ENCODE peak calls at places on chromosomes 12 and 14, in five cellular contexts. One of them, this sample, is unnamed.

GRCh38 chr14:90970167-90970600 is 90.3 kb downstream of the RPS6KA5 start:
- DNase-seq in K562: peak; percentile 7
- DNase-seq in A549: no peak
- DNase-seq in HepG2: no peak
- DNase-seq in GM12878: no peak
- DNase-seq in this sample: no peak

GRCh38 chr12:31118831-31119530 is 45.3 kb downstream of the DDX11 start:
- DNase-seq in K562: peak; percentile 64
- DNase-seq in A549: peak; percentile 49
- DNase-seq in HepG2: no peak
- DNase-seq in GM12878: no peak
- DNase-seq in this sample: peak; percentile 72

GRCh38 chr12:108226866-108227265 is 97.8 kb downstream of the WSCD2 start:
- DNase-seq in K562: no peak
- DNase-seq in A549: no peak
- DNase-seq in HepG2: no peak
- DNase-seq in GM12878: no peak
- DNase-seq in this sample: no peak

GRCh38 chr12:78241472-78241871 is 410.8 kb downstream of the NAV3 start:
- DNase-seq in K562: no peak
- DNase-seq in A549: no peak
- DNase-seq in HepG2: no peak
- DNase-seq in GM12878: no peak
- DNase-seq in this sample: no peak

GRCh38 chr12:18467636-18468520 is 206.6 kb downstream of the PIK3C2G start:
- DNase-seq in K562: no peak
- DNase-seq in A549: no peak
- DNase-seq in HepG2: no peak
- DNase-seq in GM12878: no peak
- DNase-seq in this sample: no peak

GRCh38 chr14:21070083-21070609 is at the start of gene ARHGEF40:
- DNase-seq in K562: peak; percentile 58
- DNase-seq in A549: peak; percentile 40
- DNase-seq in HepG2: no peak
- DNase-seq in GM12878: no peak
- DNase-seq in this sample: peak; percentile 87

GRCh38 chr12:124053855-124054254 is 80.8 kb downstream of the ZNF664 start:
- DNase-seq in K562: peak; percentile 46
- DNase-seq in A549: peak; percentile 44
- DNase-seq in HepG2: peak; percentile 52
- DNase-seq in GM12878: no peak
- DNase-seq in this sample: peak; percentile 44

GRCh38 chr12:13362260-13362841 is 165.8 kb downstream of the EMP1 start:
- DNase-seq in K562: peak; percentile 59
- DNase-seq in A549: peak; percentile 60
- DNase-seq in HepG2: peak; percentile 47
- DNase-seq in GM12878: no peak
- DNase-seq in this sample: peak; percentile 65

GRCh38 chr12:59396941-59397340 is 198.9 kb upstream of the SLC16A7 start:
- DNase-seq in K562: no peak
- DNase-seq in A549: no peak
- DNase-seq in HepG2: no peak
- DNase-seq in GM12878: no peak
- DNase-seq in this sample: no peak

GRCh38 chr12:65282840-65283239 is 4.4 kb downstream of the MSRB3 start:
- DNase-seq in K562: no peak
- DNase-seq in A549: no peak
- DNase-seq in HepG2: no peak
- DNase-seq in GM12878: no peak
- DNase-seq in this sample: no peak

GRCh38 chr14:101495827-101496778 is 65.2 kb upstream of the DIO3 start:
- DNase-seq in K562: no peak
- DNase-seq in A549: no peak
- DNase-seq in HepG2: peak; percentile 9
- DNase-seq in GM12878: no peak
- DNase-seq in this sample: no peak

GRCh38 chr12:12788675-12789368 is 3.4 kb downstream of the APOLD1 start:
- DNase-seq in K562: peak; percentile 86
- DNase-seq in A549: peak; percentile 57
- DNase-seq in HepG2: peak; percentile 74
- DNase-seq in GM12878: no peak
- DNase-seq in this sample: peak; percentile 66

GRCh38 chr12:70258605-70259403 is 15.6 kb downstream of the CNOT2 start:
- DNase-seq in K562: no peak
- DNase-seq in A549: no peak
- DNase-seq in HepG2: peak; percentile 16
- DNase-seq in GM12878: no peak
- DNase-seq in this sample: peak; percentile 14

GRCh38 chr12:29050503-29050902 is 98.6 kb upstream of the FAR2 start:
- DNase-seq in K562: no peak
- DNase-seq in A549: no peak
- DNase-seq in HepG2: no peak
- DNase-seq in GM12878: no peak
- DNase-seq in this sample: no peak

GRCh38 chr14:67674139-67674479 is 323 bp downstream of the VTI1B start:
- DNase-seq in K562: peak; percentile 81
- DNase-seq in A549: peak; percentile 80
- DNase-seq in HepG2: peak; percentile 62
- DNase-seq in GM12878: no peak
- DNase-seq in this sample: peak; percentile 87

GRCh38 chr12:20527396-20528154 is 159.2 kb downstream of the PDE3A start:
- DNase-seq in K562: no peak
- DNase-seq in A549: peak; percentile 78
- DNase-seq in HepG2: no peak
- DNase-seq in GM12878: no peak
- DNase-seq in this sample: no peak

GRCh38 chr14:91371011-91371989 is 46.3 kb downstream of the CCDC88C start:
- DNase-seq in K562: no peak
- DNase-seq in A549: no peak
- DNase-seq in HepG2: no peak
- DNase-seq in GM12878: no peak
- DNase-seq in this sample: no peak

GRCh38 chr12:80702889-80703605 is 4.4 kb upstream of the MYF6 start:
- DNase-seq in K562: no peak
- DNase-seq in A549: no peak
- DNase-seq in HepG2: peak; percentile 5
- DNase-seq in GM12878: peak; percentile 23
- DNase-seq in this sample: no peak

GRCh38 chr14:48456051-48456450 is 780.6 kb upstream of the MDGA2 start:
- DNase-seq in K562: no peak
- DNase-seq in A549: no peak
- DNase-seq in HepG2: no peak
- DNase-seq in GM12878: no peak
- DNase-seq in this sample: no peak

GRCh38 chr14:103735022-103735421 is 19.4 kb downstream of the ZFYVE21 start:
- DNase-seq in K562: no peak
- DNase-seq in A549: no peak
- DNase-seq in HepG2: no peak
- DNase-seq in GM12878: no peak
- DNase-seq in this sample: no peak

GRCh38 chr12:10705655-10706054 is 17.5 kb downstream of the YBX3 start:
- DNase-seq in K562: no peak
- DNase-seq in A549: no peak
- DNase-seq in HepG2: no peak
- DNase-seq in GM12878: no peak
- DNase-seq in this sample: no peak

GRCh38 chr14:47442206-47442605 is 233.2 kb downstream of the MDGA2 start:
- DNase-seq in K562: no peak
- DNase-seq in A549: no peak
- DNase-seq in HepG2: peak; percentile 35
- DNase-seq in GM12878: no peak
- DNase-seq in this sample: no peak

GRCh38 chr12:120150919-120151525 is 34.5 kb upstream of the RAB35 start:
- DNase-seq in K562: no peak
- DNase-seq in A549: no peak
- DNase-seq in HepG2: no peak
- DNase-seq in GM12878: no peak
- DNase-seq in this sample: no peak

GRCh38 chr12:43861847-43862150 is 25.9 kb downstream of the TMEM117 start:
- DNase-seq in K562: no peak
- DNase-seq in A549: no peak
- DNase-seq in HepG2: no peak
- DNase-seq in GM12878: no peak
- DNase-seq in this sample: no peak

GRCh38 chr12:29088611-29089219 is 60.4 kb upstream of the FAR2 start:
- DNase-seq in K562: peak; percentile 4
- DNase-seq in A549: peak; percentile 5
- DNase-seq in HepG2: peak; percentile 1
- DNase-seq in GM12878: no peak
- DNase-seq in this sample: peak; percentile 22

GRCh38 chr14:64293976-64294671 is at the start of gene ESR2:
- DNase-seq in K562: peak; percentile 50
- DNase-seq in A549: peak; percentile 15
- DNase-seq in HepG2: no peak
- DNase-seq in GM12878: no peak
- DNase-seq in this sample: peak; percentile 78

GRCh38 chr12:16012086-16012485 is 101.0 kb downstream of the DERA start:
- DNase-seq in K562: peak; percentile 45
- DNase-seq in A549: no peak
- DNase-seq in HepG2: no peak
- DNase-seq in GM12878: no peak
- DNase-seq in this sample: no peak

GRCh38 chr14:94180655-94181271 is 6.6 kb downstream of the PPP4R4 start:
- DNase-seq in K562: peak; percentile 29
- DNase-seq in A549: peak; percentile 18
- DNase-seq in HepG2: peak; percentile 67
- DNase-seq in GM12878: peak; percentile 20
- DNase-seq in this sample: peak; percentile 38

GRCh38 chr12:105474672-105475071 is 144.2 kb downstream of the C12orf75 start:
- DNase-seq in K562: no peak
- DNase-seq in A549: no peak
- DNase-seq in HepG2: no peak
- DNase-seq in GM12878: no peak
- DNase-seq in this sample: no peak

GRCh38 chr14:50383618-50384225 is 13.0 kb downstream of the CDKL1 start:
- DNase-seq in K562: no peak
- DNase-seq in A549: no peak
- DNase-seq in HepG2: no peak
- DNase-seq in GM12878: no peak
- DNase-seq in this sample: no peak

GRCh38 chr12:67811437-67812361 is 163.2 kb downstream of the DYRK2 start:
- DNase-seq in K562: no peak
- DNase-seq in A549: no peak
- DNase-seq in HepG2: no peak
- DNase-seq in GM12878: no peak
- DNase-seq in this sample: no peak
- TF ChIP-seq CHD2 in K562: no peak
- TF ChIP-seq CHD2 in A549: no peak
- TF ChIP-seq CHD2 in HepG2: no peak
- TF ChIP-seq CHD2 in GM12878: no peak
- TF ChIP-seq CHD2 in this sample: no peak

DNA sequence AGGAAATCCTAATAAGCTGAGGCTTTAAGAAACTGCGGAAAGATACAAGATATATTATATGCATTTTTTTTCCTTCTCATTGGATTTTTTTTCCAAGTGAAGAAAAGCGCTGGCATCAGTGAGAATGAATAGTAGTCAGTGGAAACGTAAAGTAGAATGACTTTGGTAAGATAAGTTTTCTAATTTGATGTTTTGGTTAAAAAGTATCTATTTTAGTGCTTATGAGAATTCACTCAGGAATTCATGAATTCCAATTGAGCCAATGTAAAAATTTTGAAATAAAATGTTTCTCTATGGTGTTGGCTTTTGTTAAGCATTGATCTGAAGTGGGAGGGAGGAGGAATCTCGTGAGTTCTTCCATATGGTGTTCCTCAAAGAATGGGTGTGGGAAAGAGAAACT is 173.5 kb upstream of the FRMD6 start:
- DNase-seq in K562: no peak
- DNase-seq in A549: no peak
- DNase-seq in HepG2: no peak
- DNase-seq in GM12878: no peak
- DNase-seq in this sample: no peak
- TF ChIP-seq SMC3 in K562: no peak
- TF ChIP-seq SMC3 in A549: no peak
- TF ChIP-seq SMC3 in HepG2: no peak
- TF ChIP-seq SMC3 in GM12878: no peak
- TF ChIP-seq SMC3 in this sample: no peak

GRCh38 chr12:75877588-75878381 is 153.8 kb downstream of the PHLDA1 start:
- DNase-seq in K562: no peak
- DNase-seq in A549: no peak
- DNase-seq in HepG2: no peak
- DNase-seq in GM12878: no peak
- DNase-seq in this sample: no peak
- TF ChIP-seq CHD2 in K562: no peak
- TF ChIP-seq CHD2 in A549: no peak
- TF ChIP-seq CHD2 in HepG2: no peak
- TF ChIP-seq CHD2 in GM12878: no peak
- TF ChIP-seq CHD2 in this sample: no peak

GRCh38 chr14:105173901-105174894 is 5.6 kb upstream of the JAG2 start:
- DNase-seq in K562: no peak
- DNase-seq in A549: no peak
- DNase-seq in HepG2: no peak
- DNase-seq in GM12878: no peak
- DNase-seq in this sample: no peak
- TF ChIP-seq SMC3 in K562: no peak
- TF ChIP-seq SMC3 in A549: no peak
- TF ChIP-seq SMC3 in HepG2: no peak
- TF ChIP-seq SMC3 in GM12878: no peak
- TF ChIP-seq SMC3 in this sample: no peak

GRCh38 chr12:101004891-101005290 is 205.1 kb downstream of the SLC5A8 start:
- DNase-seq in K562: no peak
- DNase-seq in A549: no peak
- DNase-seq in HepG2: no peak
- DNase-seq in GM12878: no peak
- DNase-seq in this sample: no peak
- TF ChIP-seq CHD2 in K562: no peak
- TF ChIP-seq CHD2 in A549: no peak
- TF ChIP-seq CHD2 in HepG2: no peak
- TF ChIP-seq CHD2 in GM12878: no peak
- TF ChIP-seq CHD2 in this sample: no peak

DNA sequence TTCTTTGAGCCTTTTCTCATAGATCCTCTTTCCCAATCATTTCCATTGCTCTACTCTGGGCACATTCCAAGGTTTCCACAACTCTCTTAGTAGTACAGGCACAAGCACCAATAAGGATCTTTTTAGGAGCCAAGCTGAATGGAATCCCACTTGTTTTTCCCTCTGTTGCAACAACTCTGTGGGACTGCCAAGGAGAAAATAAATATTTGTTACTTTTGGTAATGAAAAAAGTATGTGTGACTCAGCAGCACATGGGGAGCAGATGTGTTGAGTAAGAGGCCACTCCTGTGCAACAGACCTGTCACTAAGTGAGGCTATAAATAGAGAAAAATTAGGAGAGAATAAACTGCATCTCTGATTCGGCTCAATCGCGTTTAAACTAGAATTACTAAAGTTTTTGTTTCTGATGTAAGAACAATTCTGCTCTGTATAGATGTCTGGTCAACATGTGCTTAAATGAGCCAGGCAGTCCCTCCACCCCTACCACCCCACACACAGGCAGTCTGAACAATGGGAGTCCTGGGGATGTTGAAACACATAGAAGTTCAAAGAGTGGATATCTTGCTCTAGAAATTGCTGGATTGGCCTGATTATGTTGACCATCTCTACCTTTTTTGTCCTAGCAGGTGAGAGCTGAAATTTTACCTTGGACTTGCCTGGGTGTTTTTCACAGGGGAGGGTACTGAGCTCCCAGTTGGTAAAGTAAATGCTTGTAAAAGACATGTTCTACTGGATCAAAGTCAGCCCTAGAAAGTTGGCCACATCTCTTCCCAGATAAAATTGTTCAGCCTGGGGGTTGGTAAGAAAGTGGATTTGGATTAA is 244.3 kb upstream of the NOVA1 start:
- DNase-seq in K562: peak; percentile 3
- DNase-seq in A549: peak; percentile 34
- DNase-seq in HepG2: peak; percentile 34
- DNase-seq in GM12878: no peak
- DNase-seq in this sample: no peak
- TF ChIP-seq SMC3 in K562: no peak
- TF ChIP-seq SMC3 in A549: peak; percentile 44
- TF ChIP-seq SMC3 in HepG2: no peak
- TF ChIP-seq SMC3 in GM12878: no peak
- TF ChIP-seq SMC3 in this sample: no peak

This sample was measured in SK-N-SH.